ENCODE peak calls at places on chromosomes 16 and 17, in eight cellular contexts. A is posterior cingulate gyrus; C is NCI-H748 treated with DMSO at 0.1 percent for 48 hours; B is fibroblast of the conjunctiva; Z is stimulated activated CD8-positive, alpha-beta memory T cell treated with anti-CD3 and anti-CD28 coated beads, Interleukin-12 subunit alpha, Interleukin-12 subunit beta, amount 100 ng/mL, for 4 hours; T is naive thymus-derived CD8-positive, alpha-beta T cell; Y is transverse colon; M is NCI-H460. X is an unnamed sample.

GRCh38 chr17:48592592-48592991 is 987 bp downstream of the HOXB5 start:
- DNase-seq in B (no peak), M (no peak), C (no peak), T (no peak), Z (no peak), Y (no peak), A (no peak), X (no peak)

GRCh38 chr17:50693041-50693682 is 14.6 kb downstream of the ANKRD40 start:
- DNase-seq in T (no peak), B (no peak), Y (no peak), M (no peak), A (no peak), C (no peak), Z (no peak), X (no peak)

GRCh38 chr16:67967956-67968439 is 439 bp downstream of the SLC12A4 start:
- DNase-seq in C (no peak), A (no peak), Z (no peak), M (no peak), T (peak; percentile 20), B (no peak), Y (peak; percentile 44), X (no peak)

GRCh38 chr16:56617212-56618085 is 8.1 kb upstream of the MT1E start:
- DNase-seq in Y (peak; percentile 70), T (no peak), M (no peak), C (no peak), B (no peak), Z (no peak), A (no peak), X (peak; percentile 94)

GRCh38 chr17:37740861-37741260 is 4.0 kb downstream of the HNF1B start:
- DNase-seq in A (no peak), Y (no peak), B (no peak), Z (no peak), M (no peak), T (no peak), C (no peak), X (no peak)

GRCh38 chr16:4404967-4405696 is 11.3 kb downstream of the CORO7 start:
- DNase-seq in A (no peak), Z (no peak), Y (no peak), M (no peak), T (no peak), B (no peak), C (no peak), X (no peak)

GRCh38 chr17:48194097-48194550 is 86.6 kb downstream of the SNX11 start:
- DNase-seq in M (no peak), B (no peak), T (no peak), A (no peak), Z (no peak), Y (no peak), C (no peak), X (no peak)

GRCh38 chr16:75188832-75189477 is 18.0 kb downstream of the CTRB2 start:
- DNase-seq in B (no peak), Z (no peak), T (no peak), A (no peak), C (no peak), Y (no peak), M (no peak), X (peak; percentile 69)

GRCh38 chr16:84563776-84564420 is 54.0 kb downstream of the COTL1 start:
- DNase-seq in Y (no peak), M (no peak), T (no peak), A (no peak), Z (no peak), C (no peak), B (no peak), X (no peak)

GRCh38 chr17:42334667-42335066 is 46.4 kb downstream of the STAT5A start:
- DNase-seq in Y (no peak), C (no peak), Z (no peak), M (no peak), A (no peak), B (no peak), T (no peak), X (no peak)

GRCh38 chr16:70740919-70741778 is 55.3 kb upstream of the MTSS2 start:
- DNase-seq in Z (no peak), C (no peak), A (no peak), T (no peak), M (no peak), B (no peak), Y (no peak), X (no peak)

X was measured in posterior vena cava.